ENCODE peak calls at places on chromosomes 16 and 17, in five cellular contexts. M, V, T, S and I are unnamed samples.
A peak's percentile ranks its signal among the peaks of the same experiment; 100 is the strongest.

GRCh38 chr17:19384723-19385391 is 2.1 kb downstream of the MFAP4 start:
- DNase-seq in V (peak; percentile 97), S (peak; percentile 94), T (peak; percentile 85), M (peak; percentile 86), I (peak; percentile 87)

GRCh38 chr17:57601328-57601727 is 143.8 kb downstream of the CCDC182 start:
- DNase-seq in S (no peak), T (no peak), M (no peak), V (no peak), I (no peak)

GRCh38 chr16:77059441-77059840 is 131.5 kb upstream of the MON1B start:
- DNase-seq in S (no peak), M (no peak), V (no peak), T (no peak), I (no peak)

GRCh38 chr16:28549301-28549899 is 4.3 kb upstream of the SGF29 start:
- DNase-seq in S (no peak), V (no peak), M (no peak), T (peak; percentile 38), I (no peak)

GRCh38 chr16:68907297-68907999 is 64.1 kb downstream of the TANGO6 start:
- DNase-seq in S (no peak), T (no peak), M (no peak), V (no peak), I (peak; percentile 62)

GRCh38 chr17:78341559-78342437 is 18.1 kb downstream of the SOCS3 start:
- DNase-seq in T (peak; percentile 85), M (peak; percentile 87), V (peak; percentile 89), S (no peak), I (peak; percentile 93)

GRCh38 chr17:68576811-68577551 is 24.2 kb downstream of the FAM20A start:
- DNase-seq in M (no peak), T (peak; percentile 13), V (peak; percentile 72), S (peak; percentile 63), I (no peak)

GRCh38 chr16:69276143-69277115 is 34.7 kb upstream of the VPS4A start:
- DNase-seq in T (peak; percentile 95), M (peak; percentile 89), V (peak; percentile 90), S (peak; percentile 83), I (peak; percentile 88)

GRCh38 chr16:12881771-12882170 is 19.6 kb upstream of the SHISA9 start:
- DNase-seq in V (no peak), M (no peak), S (no peak), T (no peak), I (no peak)

GRCh38 chr17:21352221-21352980 is 23.8 kb upstream of the KCNJ12 start:
- DNase-seq in M (no peak), S (no peak), T (no peak), V (peak; percentile 50), I (no peak)

GRCh38 chr16:88692861-88693260 is 6.6 kb upstream of the SNAI3 start:
- DNase-seq in S (no peak), T (no peak), V (no peak), M (no peak), I (no peak)

GRCh38 chr16:66154801-66155200 is 211.7 kb upstream of the CDH5 start:
- DNase-seq in V (no peak), M (no peak), S (no peak), T (no peak), I (no peak)
- TF ChIP-seq CTCF in V (no peak), M (no peak), S (no peak), T (no peak), I (no peak)

GRCh38 chr16:66441586-66442375 is 14.7 kb downstream of the BEAN1 start:
- DNase-seq in M (peak; percentile 50), T (peak; percentile 38), S (no peak), V (no peak), I (no peak)

GRCh38 chr16:66443269-66443652 is 16.2 kb downstream of the BEAN1 start:
- DNase-seq in M (no peak), V (no peak), T (no peak), S (no peak), I (peak; percentile 20)

GRCh38 chr16:66442502-66443268 is 15.6 kb downstream of the BEAN1 start:
- DNase-seq in V (no peak), S (no peak), T (no peak), M (no peak), I (no peak)

GRCh38 chr16:66446737-66447136 is 19.6 kb downstream of the BEAN1 start:
- DNase-seq in M (no peak), S (no peak), V (peak; percentile 38), T (no peak), I (no peak)

GRCh38 chr16:66444049-66444481 is 17.0 kb downstream of the BEAN1 start:
- DNase-seq in V (no peak), T (no peak), S (no peak), M (peak; percentile 50), I (no peak)
- TF ChIP-seq CTCF in V (no peak), T (no peak), S (peak; percentile 13), M (no peak), I (no peak)

DNA sequence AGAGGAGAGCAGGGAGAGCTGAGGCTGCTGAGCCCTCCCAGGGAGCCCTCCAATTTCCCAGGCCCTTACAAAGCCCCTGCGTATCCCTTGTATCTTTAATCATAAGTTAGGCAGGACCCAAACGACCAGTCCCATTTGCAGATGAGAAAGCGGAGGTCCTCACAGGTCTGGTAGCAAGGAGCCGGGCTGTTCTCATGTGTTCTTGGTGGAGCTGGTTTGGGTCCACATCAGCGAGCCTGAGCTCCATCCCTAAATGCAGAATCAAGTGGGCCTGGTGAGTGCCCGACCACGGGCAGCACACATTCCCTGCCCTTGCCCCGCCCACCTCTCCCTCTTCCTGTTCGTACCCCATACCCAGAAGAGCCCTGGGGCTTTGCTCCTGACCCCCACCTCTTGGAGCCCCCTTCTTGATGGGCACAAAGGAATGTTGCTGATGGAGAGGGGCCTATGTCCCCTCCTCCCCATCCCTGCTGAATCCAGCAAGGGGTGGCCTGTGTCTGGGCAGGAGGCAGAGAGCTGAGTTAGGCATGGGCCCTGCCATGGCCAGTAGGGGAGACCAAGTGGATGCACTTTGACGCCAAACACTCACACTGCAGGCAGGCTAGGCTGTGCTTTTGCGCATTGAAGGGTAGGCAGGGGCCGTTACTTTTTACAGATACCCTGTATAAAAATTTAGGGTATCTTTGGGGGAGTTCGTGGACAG is 18.3 kb upstream of the ADCY7 start:
- DNase-seq in M (no peak), T (no peak), V (peak; percentile 59), S (no peak), I (no peak)
- TF ChIP-seq CTCF in M (no peak), T (no peak), V (no peak), S (no peak), I (no peak)

DNA sequence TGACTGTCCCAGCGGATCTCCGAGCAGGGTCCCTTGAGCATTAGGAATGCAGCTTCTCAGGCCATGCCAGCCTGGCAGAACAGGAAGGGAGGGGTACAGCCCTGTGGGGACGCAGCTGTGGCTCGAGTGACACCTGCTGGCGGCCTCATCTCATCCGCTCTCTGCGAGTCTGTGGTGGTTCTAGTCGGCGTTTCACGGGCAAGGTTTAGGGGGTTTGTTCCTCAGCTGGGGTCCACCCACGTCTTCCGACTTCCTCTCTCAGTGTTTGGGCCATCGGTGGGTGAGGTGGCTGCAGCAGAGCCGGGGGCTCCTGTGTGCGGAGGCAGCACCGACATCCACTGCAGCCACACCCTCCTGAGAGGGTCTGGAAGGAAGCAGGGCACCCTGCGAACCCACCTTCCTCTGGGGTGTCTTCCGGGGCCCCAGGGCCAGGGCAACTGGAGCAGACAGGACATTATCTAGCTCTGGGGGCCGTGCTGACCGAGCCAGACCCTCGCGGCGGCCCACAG is 33.3 kb downstream of the JPH3 start:
- DNase-seq in M (no peak), T (peak; percentile 14), V (peak; percentile 77), S (no peak), I (no peak)
- TF ChIP-seq CTCF in M (peak; percentile 63), T (peak; percentile 77), V (no peak), S (peak; percentile 60), I (no peak)